ENCODE peak calls at places on chromosome 17, in five cellular contexts. I is SK-N-SH, R is GM12878, V is HepG2, L is K562. E is an unnamed sample.

GRCh38 chr17:64687959-64688358 is 25.9 kb upstream of the SMURF2 start:
- DNase-seq in I (no peak), R (no peak), V (no peak), L (no peak), E (no peak)

GRCh38 chr17:3888343-3889171 is 4.3 kb downstream of the CAMKK1 start:
- DNase-seq in I (no peak), R (no peak), V (no peak), L (peak), E (peak)

GRCh38 chr17:44905006-44906000 is 6.1 kb upstream of the EFTUD2 start:
- DNase-seq in I (peak), R (no peak), V (no peak), L (no peak), E (no peak)

GRCh38 chr17:63954402-63955063 is 18.2 kb downstream of the SCN4A start:
- DNase-seq in I (peak), R (no peak), V (no peak), L (no peak), E (no peak)

GRCh38 chr17:62888148-62888547 is 77.9 kb upstream of the TANC2 start:
- DNase-seq in I (no peak), R (no peak), V (peak), L (no peak), E (no peak)

GRCh38 chr17:3667366-3668278 is 756 bp downstream of the TAX1BP3 start:
- DNase-seq in I (peak), R (no peak), V (peak), L (peak), E (peak)

GRCh38 chr17:15351925-15352324 is 10.5 kb upstream of the TEKT3 start:
- DNase-seq in I (no peak), R (no peak), V (no peak), L (no peak), E (no peak)

GRCh38 chr17:16286009-16286946 is 67.0 kb downstream of the CENPV start:
- DNase-seq in I (peak), R (peak), V (peak), L (peak), E (peak)

GRCh38 chr17:6639014-6639650 is 1.4 kb downstream of the KIAA0753 start:
- DNase-seq in I (no peak), R (no peak), V (no peak), L (peak), E (no peak)

GRCh38 chr17:10135539-10136257 is 62.7 kb downstream of the GAS7 start:
- DNase-seq in I (no peak), R (no peak), V (no peak), L (no peak), E (no peak)

GRCh38 chr17:40493697-40494096 is 7.7 kb downstream of the TNS4 start:
- DNase-seq in I (peak), R (no peak), V (no peak), L (no peak), E (no peak)

GRCh38 chr17:1060991-1061390 is 64.1 kb downstream of the TIMM22 start:
- DNase-seq in I (no peak), R (no peak), V (no peak), L (no peak), E (no peak)

GRCh38 chr17:42146911-42147607 is 7.7 kb downstream of the RAB5C start:
- DNase-seq in I (no peak), R (no peak), V (no peak), L (no peak), E (no peak)

GRCh38 chr17:14197582-14197981 is 39.1 kb downstream of the CDRT15 start:
- DNase-seq in I (no peak), R (no peak), V (no peak), L (no peak), E (no peak)
- TF ChIP-seq FOXM1 in I (no peak), R (no peak), V (no peak), L (no peak), E (no peak)

GRCh38 chr17:50133769-50134099 is 3.8 kb upstream of the SAMD14 start:
- DNase-seq in I (no peak), R (no peak), V (no peak), L (no peak), E (no peak)

GRCh38 chr17:50129946-50130777 is at the start of gene SAMD14:
- DNase-seq in I (peak), R (no peak), V (no peak), L (peak), E (peak)

GRCh38 chr17:50133028-50133768 is 3.2 kb upstream of the SAMD14 start:
- DNase-seq in I (peak), R (no peak), V (peak), L (no peak), E (no peak)

GRCh38 chr17:50130778-50131317 is 888 bp upstream of the SAMD14 start:
- DNase-seq in I (peak), R (no peak), V (peak), L (no peak), E (no peak)

GRCh38 chr17:50132104-50132794 is 2.3 kb upstream of the SAMD14 start:
- DNase-seq in I (no peak), R (no peak), V (no peak), L (no peak), E (no peak)
- TF ChIP-seq FOXM1 in I (no peak), R (no peak), V (no peak), L (no peak), E (no peak)

GRCh38 chr17:32114536-32114935 is 27.8 kb upstream of the RHOT1 start:
- DNase-seq in I (no peak), R (no peak), V (no peak), L (no peak), E (no peak)

GRCh38 chr17:32120086-32120485 is 22.2 kb upstream of the RHOT1 start:
- DNase-seq in I (no peak), R (no peak), V (no peak), L (no peak), E (no peak)

GRCh38 chr17:32116937-32117336 is 25.4 kb upstream of the RHOT1 start:
- DNase-seq in I (no peak), R (no peak), V (no peak), L (no peak), E (no peak)

GRCh38 chr17:32118835-32119234 is 23.5 kb upstream of the RHOT1 start:
- DNase-seq in I (no peak), R (no peak), V (no peak), L (no peak), E (no peak)

DNA sequence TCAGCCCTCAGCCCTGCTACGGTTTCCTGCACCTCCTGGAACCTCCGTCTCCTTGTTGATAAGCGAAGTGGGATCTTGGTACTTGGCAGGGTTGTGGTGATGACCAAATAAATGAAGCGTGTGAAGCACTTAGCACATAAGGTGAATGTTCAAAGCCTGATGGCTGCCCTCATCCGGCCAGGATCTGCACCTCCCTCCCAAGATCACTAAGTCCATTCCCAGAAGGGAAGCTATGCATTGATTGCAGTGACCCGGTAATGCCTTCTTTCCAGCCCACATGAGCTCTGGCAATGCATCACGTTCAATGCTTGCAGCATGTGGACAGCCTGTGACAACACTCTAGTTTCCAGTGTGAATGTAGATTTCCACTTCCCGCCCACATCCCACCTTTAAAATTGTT is 24.9 kb upstream of the RHOT1 start:
- DNase-seq in I (no peak), R (no peak), V (no peak), L (no peak), E (no peak)
- TF ChIP-seq FOXM1 in I (no peak), R (no peak), V (no peak), L (no peak), E (no peak)

GRCh38 chr17:77558846-77559626 is 399.5 kb upstream of the TNRC6C start:
- DNase-seq in I (no peak), R (no peak), V (peak), L (no peak), E (no peak)
- TF ChIP-seq FOXM1 in I (no peak), R (no peak), V (no peak), L (no peak), E (no peak)

GRCh38 chr17:2545393-2545792 is 33.7 kb upstream of the METTL16 start:
- DNase-seq in I (no peak), R (no peak), V (peak), L (no peak), E (no peak)
- TF ChIP-seq FOXM1 in I (no peak), R (no peak), V (no peak), L (no peak), E (no peak)

DNA sequence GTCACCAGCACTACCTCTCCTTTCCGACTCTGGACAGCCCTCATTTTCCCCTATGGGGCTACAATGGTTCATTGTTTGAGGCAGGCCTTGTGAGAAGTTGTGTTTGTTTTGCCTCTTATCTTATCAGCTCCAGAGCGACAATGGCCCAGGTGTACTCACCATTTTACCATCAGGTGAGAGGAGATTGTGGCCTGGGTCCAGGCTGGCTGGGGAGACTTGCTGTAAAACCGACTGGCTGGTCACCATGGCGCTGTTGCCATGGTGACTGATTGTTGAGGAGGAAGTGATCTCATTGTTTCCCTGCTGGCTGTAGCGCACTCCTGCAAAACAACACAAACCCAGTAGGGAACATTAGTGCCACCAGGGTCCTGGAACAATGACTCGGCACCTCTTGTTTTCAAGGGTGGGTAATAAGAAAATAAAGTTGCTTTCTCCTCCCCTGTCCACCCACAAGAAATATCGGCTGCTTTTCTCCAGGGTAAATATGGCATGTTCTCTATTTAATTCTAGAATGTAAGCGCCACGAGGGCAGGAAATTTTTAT is 34.4 kb downstream of the HNF1B start:
- DNase-seq in I (peak), R (no peak), V (peak), L (peak), E (peak)
- TF ChIP-seq FOXM1 in I (no peak), R (no peak), V (no peak), L (no peak), E (no peak)

DNA sequence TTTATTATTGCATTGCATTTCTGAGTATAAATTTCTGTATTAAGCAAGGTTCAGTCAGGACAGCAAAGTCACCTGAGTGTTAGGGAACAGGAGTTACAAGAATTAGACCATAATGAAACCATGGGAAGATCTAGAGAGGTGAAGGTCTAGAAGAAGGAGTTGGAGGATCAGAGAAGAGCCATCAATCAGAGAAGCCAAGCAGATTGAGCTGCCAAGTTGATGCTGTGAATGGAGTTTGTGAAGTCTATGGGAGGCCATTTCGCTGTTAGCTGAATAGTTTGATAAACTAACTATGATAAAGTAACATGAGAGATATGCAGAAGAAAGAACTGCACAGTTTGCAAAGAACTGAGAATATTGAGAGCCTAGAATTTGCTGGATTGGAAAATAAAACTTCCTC is 40.4 kb downstream of the FBXL20 start:
- DNase-seq in I (no peak), R (no peak), V (no peak), L (no peak), E (no peak)
- TF ChIP-seq FOXM1 in I (no peak), R (no peak), V (no peak), L (no peak), E (no peak)

GRCh38 chr17:75194879-75195278 is 10.6 kb upstream of the NUP85 start:
- DNase-seq in I (no peak), R (no peak), V (no peak), L (no peak), E (no peak)

GRCh38 chr17:75188614-75189013 is 5.9 kb upstream of the SUMO2 start:
- DNase-seq in I (no peak), R (no peak), V (no peak), L (no peak), E (no peak)

DNA sequence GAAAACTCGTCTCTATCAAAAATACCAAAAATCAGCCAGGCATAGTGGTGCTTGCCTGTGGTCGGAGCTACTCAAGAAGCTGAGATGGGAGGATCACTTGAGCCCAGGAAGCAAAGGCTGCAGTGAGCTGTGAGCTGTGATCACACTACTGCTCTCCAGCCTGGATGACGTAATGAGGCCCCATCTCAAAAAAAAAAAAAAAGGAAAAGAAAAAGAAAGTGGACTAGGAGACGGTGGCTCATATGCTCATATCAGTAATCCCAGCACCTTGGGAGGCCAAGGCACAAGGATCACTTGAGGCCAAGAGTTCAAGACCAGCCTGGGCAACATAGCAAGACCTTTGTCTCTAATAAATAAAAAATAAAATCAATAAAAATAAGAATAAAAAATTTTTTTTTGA is 8.8 kb upstream of the SUMO2 start:
- DNase-seq in I (no peak), R (no peak), V (no peak), L (peak), E (no peak)
- TF ChIP-seq FOXM1 in I (no peak), R (no peak), V (no peak), L (no peak), E (no peak)